ENCODE peak calls at places on chromosomes 7 and 10, in nine cellular contexts. One of them, this sample, is unnamed. For H3K9me3, the result is how much of the 10 kb centered on the place peaks cover.

GRCh38 chr7:37028909-37029440 is 304.7 kb upstream of the AOAH start:
- DNase-seq in SJSA1: no peak
- DNase-seq in mesenchymal stem cell: no peak
- DNase-seq in HepG2: no peak
- DNase-seq in body of pancreas: no peak
- DNase-seq in IMR-90: no peak
- DNase-seq in neuronal stem cell: no peak
- DNase-seq in CD4-positive, CD25-positive, alpha-beta regulatory T cell: peak
- DNase-seq in Panc1: no peak
- DNase-seq in this sample: no peak

GRCh38 chr7:5354460-5355279 is 69.0 kb downstream of the TNRC18 start:
- DNase-seq in IMR-90: peak
- DNase-seq in CD4-positive, CD25-positive, alpha-beta regulatory T cell: no peak
- DNase-seq in SJSA1: no peak
- DNase-seq in body of pancreas: peak
- DNase-seq in neuronal stem cell: no peak
- DNase-seq in HepG2: no peak
- DNase-seq in mesenchymal stem cell: peak
- DNase-seq in Panc1: no peak
- DNase-seq in this sample: no peak

GRCh38 chr10:44990965-44991364 is 9.8 kb upstream of the ZNF22 start:
- DNase-seq in body of pancreas: no peak
- DNase-seq in IMR-90: no peak
- DNase-seq in neuronal stem cell: no peak
- DNase-seq in CD4-positive, CD25-positive, alpha-beta regulatory T cell: no peak
- DNase-seq in SJSA1: no peak
- DNase-seq in mesenchymal stem cell: no peak
- DNase-seq in HepG2: no peak
- DNase-seq in Panc1: no peak
- DNase-seq in this sample: no peak

GRCh38 chr7:152180587-152180986 is 155.1 kb downstream of the GALNT11 start:
- DNase-seq in body of pancreas: peak
- DNase-seq in mesenchymal stem cell: no peak
- DNase-seq in neuronal stem cell: no peak
- DNase-seq in IMR-90: no peak
- DNase-seq in HepG2: no peak
- DNase-seq in CD4-positive, CD25-positive, alpha-beta regulatory T cell: no peak
- DNase-seq in SJSA1: no peak
- DNase-seq in Panc1: no peak
- DNase-seq in this sample: no peak

GRCh38 chr7:34137176-34137575 is 231.8 kb downstream of the BMPER start:
- DNase-seq in Panc1: no peak
- DNase-seq in mesenchymal stem cell: no peak
- DNase-seq in neuronal stem cell: no peak
- DNase-seq in CD4-positive, CD25-positive, alpha-beta regulatory T cell: no peak
- DNase-seq in HepG2: no peak
- DNase-seq in body of pancreas: no peak
- DNase-seq in SJSA1: no peak
- DNase-seq in IMR-90: peak
- DNase-seq in this sample: no peak

GRCh38 chr10:61284222-61284890 is 168.8 kb downstream of the TMEM26 start:
- DNase-seq in mesenchymal stem cell: peak
- DNase-seq in Panc1: peak
- DNase-seq in body of pancreas: no peak
- DNase-seq in IMR-90: peak
- DNase-seq in SJSA1: peak
- DNase-seq in CD4-positive, CD25-positive, alpha-beta regulatory T cell: peak
- DNase-seq in HepG2: peak
- DNase-seq in neuronal stem cell: peak
- DNase-seq in this sample: no peak

GRCh38 chr10:130758529-130758928 is 553.0 kb downstream of the TCERG1L start:
- DNase-seq in SJSA1: no peak
- DNase-seq in CD4-positive, CD25-positive, alpha-beta regulatory T cell: no peak
- DNase-seq in neuronal stem cell: no peak
- DNase-seq in mesenchymal stem cell: no peak
- DNase-seq in Panc1: no peak
- DNase-seq in body of pancreas: peak
- DNase-seq in IMR-90: no peak
- DNase-seq in HepG2: no peak
- DNase-seq in this sample: no peak

GRCh38 chr10:77936697-77937567 is 10.4 kb upstream of the DLG5 start:
- DNase-seq in mesenchymal stem cell: no peak
- DNase-seq in Panc1: no peak
- DNase-seq in body of pancreas: no peak
- DNase-seq in SJSA1: no peak
- DNase-seq in neuronal stem cell: no peak
- DNase-seq in CD4-positive, CD25-positive, alpha-beta regulatory T cell: no peak
- DNase-seq in HepG2: no peak
- DNase-seq in IMR-90: no peak
- DNase-seq in this sample: no peak

GRCh38 chr10:49613160-49613881 is 516 bp upstream of the CHAT start:
- DNase-seq in body of pancreas: no peak
- DNase-seq in IMR-90: no peak
- DNase-seq in CD4-positive, CD25-positive, alpha-beta regulatory T cell: no peak
- DNase-seq in neuronal stem cell: no peak
- DNase-seq in HepG2: no peak
- DNase-seq in SJSA1: no peak
- DNase-seq in mesenchymal stem cell: no peak
- DNase-seq in Panc1: no peak
- DNase-seq in this sample: no peak

GRCh38 chr7:47039899-47040298 is 542.0 kb downstream of the TNS3 start:
- DNase-seq in mesenchymal stem cell: no peak
- DNase-seq in neuronal stem cell: no peak
- DNase-seq in Panc1: no peak
- DNase-seq in IMR-90: peak
- DNase-seq in body of pancreas: no peak
- DNase-seq in SJSA1: no peak
- DNase-seq in CD4-positive, CD25-positive, alpha-beta regulatory T cell: no peak
- DNase-seq in HepG2: no peak
- DNase-seq in this sample: no peak

DNA sequence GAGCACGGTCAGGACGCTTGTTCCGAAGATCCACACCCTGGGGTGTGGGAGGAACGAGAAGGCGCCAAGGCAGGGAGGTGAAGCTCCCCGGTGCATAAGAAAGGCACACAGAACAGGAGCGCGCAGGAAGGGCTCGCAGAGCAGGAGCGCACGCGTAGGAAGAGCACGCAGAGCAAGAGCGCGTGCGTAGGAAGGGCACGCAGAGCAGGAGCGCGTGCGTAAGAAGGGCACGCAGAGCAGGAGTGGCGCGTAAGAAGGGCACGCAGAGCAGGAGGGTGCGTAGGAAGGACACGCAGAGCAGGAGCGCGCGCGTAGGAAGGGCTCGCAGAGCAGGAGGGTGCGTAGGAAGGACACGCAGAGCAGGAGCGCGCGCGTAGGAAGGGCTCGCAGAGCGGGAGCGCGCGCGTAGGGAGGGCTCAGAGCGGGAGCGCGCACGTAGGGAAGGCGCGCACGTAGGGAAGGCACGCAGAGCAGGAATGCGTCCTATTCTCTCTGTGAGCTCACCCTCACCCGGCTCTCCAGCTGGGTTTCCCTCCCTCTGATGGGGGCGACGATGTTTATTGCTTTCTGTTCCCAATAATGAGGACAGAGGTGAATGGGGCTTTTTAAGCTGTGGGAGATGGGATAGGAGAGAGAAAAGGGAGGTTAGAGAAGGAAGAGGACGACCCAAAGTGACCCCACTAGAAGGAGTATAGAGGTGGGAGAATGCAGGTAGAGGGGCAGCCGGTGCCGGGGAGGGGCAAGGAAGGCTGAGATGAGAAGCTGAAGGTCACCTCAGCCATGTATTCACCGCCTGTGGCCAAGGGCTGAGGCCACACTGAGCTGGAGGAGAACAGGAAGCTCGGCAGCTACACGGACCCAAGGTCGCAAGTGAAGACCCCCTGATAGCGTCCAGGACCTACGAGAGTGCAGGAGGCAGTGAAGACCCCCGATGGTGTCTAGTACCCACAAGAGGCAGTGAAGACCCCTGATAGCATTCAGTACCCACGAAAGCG is 423.2 kb downstream of the PTPRN2 start:
- DNase-seq in neuronal stem cell: no peak
- DNase-seq in body of pancreas: no peak
- DNase-seq in IMR-90: no peak
- DNase-seq in Panc1: no peak
- DNase-seq in SJSA1: no peak
- DNase-seq in CD4-positive, CD25-positive, alpha-beta regulatory T cell: no peak
- DNase-seq in HepG2: no peak
- DNase-seq in mesenchymal stem cell: no peak
- DNase-seq in this sample: no peak
- H3K9me3 ChIP-seq in neuronal stem cell: under half
- H3K9me3 ChIP-seq in body of pancreas: under half
- H3K9me3 ChIP-seq in IMR-90: half or more
- H3K9me3 ChIP-seq in Panc1: under half
- H3K9me3 ChIP-seq in SJSA1: under half
- H3K9me3 ChIP-seq in CD4-positive, CD25-positive, alpha-beta regulatory T cell: under half
- H3K9me3 ChIP-seq in HepG2: under half
- H3K9me3 ChIP-seq in mesenchymal stem cell: under half
- H3K9me3 ChIP-seq in this sample: under half

GRCh38 chr7:26655761-26656160 is 208.6 kb downstream of the SKAP2 start:
- DNase-seq in body of pancreas: no peak
- DNase-seq in mesenchymal stem cell: no peak
- DNase-seq in IMR-90: no peak
- DNase-seq in Panc1: no peak
- DNase-seq in CD4-positive, CD25-positive, alpha-beta regulatory T cell: no peak
- DNase-seq in SJSA1: no peak
- DNase-seq in neuronal stem cell: no peak
- DNase-seq in HepG2: no peak
- DNase-seq in this sample: no peak
- H3K27ac ChIP-seq in body of pancreas: no peak
- H3K27ac ChIP-seq in mesenchymal stem cell: no peak
- H3K27ac ChIP-seq in IMR-90: no peak
- H3K27ac ChIP-seq in Panc1: no peak
- H3K27ac ChIP-seq in CD4-positive, CD25-positive, alpha-beta regulatory T cell: no peak
- H3K27ac ChIP-seq in SJSA1: no peak
- H3K27ac ChIP-seq in neuronal stem cell: no peak
- H3K27ac ChIP-seq in HepG2: no peak
- H3K27ac ChIP-seq in this sample: no peak

DNA sequence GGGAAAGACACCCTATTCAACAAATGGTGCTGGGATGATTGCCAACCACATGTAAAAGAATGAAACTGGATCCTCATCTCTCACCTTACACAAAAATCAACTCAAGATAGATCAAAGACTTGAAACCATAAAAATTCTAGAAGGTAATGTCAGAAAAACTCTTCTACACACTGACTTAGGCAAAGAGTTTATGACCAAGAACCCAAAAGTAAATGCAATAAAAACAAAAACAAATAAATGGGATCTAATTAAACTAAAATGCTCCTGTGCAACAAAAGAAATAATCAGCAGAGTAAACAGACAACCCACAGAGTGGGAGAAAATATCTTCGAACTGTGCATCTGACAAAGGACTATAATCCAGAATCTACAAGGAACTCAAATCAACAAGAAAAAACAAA is 504.2 kb upstream of the MBL2 start:
- DNase-seq in mesenchymal stem cell: no peak
- DNase-seq in SJSA1: no peak
- DNase-seq in neuronal stem cell: no peak
- DNase-seq in HepG2: no peak
- DNase-seq in body of pancreas: no peak
- DNase-seq in IMR-90: no peak
- DNase-seq in CD4-positive, CD25-positive, alpha-beta regulatory T cell: no peak
- DNase-seq in Panc1: no peak
- DNase-seq in this sample: no peak
- H3K9me3 ChIP-seq in mesenchymal stem cell: under half
- H3K9me3 ChIP-seq in SJSA1: under half
- H3K9me3 ChIP-seq in neuronal stem cell: under half
- H3K9me3 ChIP-seq in HepG2: under half
- H3K9me3 ChIP-seq in body of pancreas: under half
- H3K9me3 ChIP-seq in IMR-90: under half
- H3K9me3 ChIP-seq in CD4-positive, CD25-positive, alpha-beta regulatory T cell: under half
- H3K9me3 ChIP-seq in Panc1: under half
- H3K9me3 ChIP-seq in this sample: under half

GRCh38 chr10:31604141-31604540 is 285.1 kb downstream of the ZEB1 start:
- DNase-seq in HepG2: no peak
- DNase-seq in neuronal stem cell: no peak
- DNase-seq in IMR-90: peak
- DNase-seq in SJSA1: no peak
- DNase-seq in CD4-positive, CD25-positive, alpha-beta regulatory T cell: no peak
- DNase-seq in mesenchymal stem cell: no peak
- DNase-seq in body of pancreas: no peak
- DNase-seq in Panc1: no peak
- DNase-seq in this sample: no peak
- H3K27ac ChIP-seq in HepG2: no peak
- H3K27ac ChIP-seq in neuronal stem cell: no peak
- H3K27ac ChIP-seq in IMR-90: no peak
- H3K27ac ChIP-seq in SJSA1: no peak
- H3K27ac ChIP-seq in CD4-positive, CD25-positive, alpha-beta regulatory T cell: no peak
- H3K27ac ChIP-seq in mesenchymal stem cell: no peak
- H3K27ac ChIP-seq in body of pancreas: peak
- H3K27ac ChIP-seq in Panc1: peak
- H3K27ac ChIP-seq in this sample: peak

GRCh38 chr10:37775612-37776011 is 81.8 kb downstream of the ZNF248 start:
- DNase-seq in CD4-positive, CD25-positive, alpha-beta regulatory T cell: no peak
- DNase-seq in body of pancreas: no peak
- DNase-seq in mesenchymal stem cell: no peak
- DNase-seq in HepG2: no peak
- DNase-seq in Panc1: no peak
- DNase-seq in IMR-90: no peak
- DNase-seq in SJSA1: no peak
- DNase-seq in neuronal stem cell: no peak
- DNase-seq in this sample: no peak
- H3K9me3 ChIP-seq in CD4-positive, CD25-positive, alpha-beta regulatory T cell: under half
- H3K9me3 ChIP-seq in body of pancreas: under half
- H3K9me3 ChIP-seq in mesenchymal stem cell: under half
- H3K9me3 ChIP-seq in HepG2: under half
- H3K9me3 ChIP-seq in Panc1: under half
- H3K9me3 ChIP-seq in IMR-90: under half
- H3K9me3 ChIP-seq in SJSA1: under half
- H3K9me3 ChIP-seq in neuronal stem cell: under half
- H3K9me3 ChIP-seq in this sample: under half

GRCh38 chr10:35890061-35890969 is 248.2 kb upstream of the FZD8 start:
- DNase-seq in SJSA1: peak
- DNase-seq in CD4-positive, CD25-positive, alpha-beta regulatory T cell: no peak
- DNase-seq in neuronal stem cell: no peak
- DNase-seq in body of pancreas: no peak
- DNase-seq in mesenchymal stem cell: peak
- DNase-seq in Panc1: no peak
- DNase-seq in HepG2: no peak
- DNase-seq in IMR-90: peak
- DNase-seq in this sample: no peak
- H3K27ac ChIP-seq in SJSA1: peak
- H3K27ac ChIP-seq in CD4-positive, CD25-positive, alpha-beta regulatory T cell: no peak
- H3K27ac ChIP-seq in neuronal stem cell: no peak
- H3K27ac ChIP-seq in body of pancreas: peak
- H3K27ac ChIP-seq in mesenchymal stem cell: no peak
- H3K27ac ChIP-seq in Panc1: peak
- H3K27ac ChIP-seq in HepG2: no peak
- H3K27ac ChIP-seq in IMR-90: no peak
- H3K27ac ChIP-seq in this sample: no peak

GRCh38 chr10:32600317-32600716 is 154.4 kb downstream of the CCDC7 start:
- DNase-seq in HepG2: no peak
- DNase-seq in Panc1: no peak
- DNase-seq in neuronal stem cell: no peak
- DNase-seq in IMR-90: no peak
- DNase-seq in body of pancreas: no peak
- DNase-seq in CD4-positive, CD25-positive, alpha-beta regulatory T cell: no peak
- DNase-seq in mesenchymal stem cell: no peak
- DNase-seq in SJSA1: no peak
- DNase-seq in this sample: no peak
- H3K9me3 ChIP-seq in HepG2: under half
- H3K9me3 ChIP-seq in Panc1: under half
- H3K9me3 ChIP-seq in neuronal stem cell: under half
- H3K9me3 ChIP-seq in IMR-90: under half
- H3K9me3 ChIP-seq in body of pancreas: under half
- H3K9me3 ChIP-seq in CD4-positive, CD25-positive, alpha-beta regulatory T cell: under half
- H3K9me3 ChIP-seq in mesenchymal stem cell: under half
- H3K9me3 ChIP-seq in SJSA1: under half
- H3K9me3 ChIP-seq in this sample: under half